ENCODE peak calls at places on chromosomes 3 and 15, in six cellular contexts. I is choroid plexus epithelial cell, Y is astrocyte of the spinal cord, U is GM12878, W is right atrium auricular region, S is fibroblast of the aortic adventitia. O is an unnamed sample.
A peak's percentile ranks its signal among the peaks of the same experiment; 100 is the strongest.

GRCh38 chr3:30768703-30769550 is 125.5 kb downstream of the GADL1 start:
- DNase-seq in I (peak; percentile 79), Y (peak; percentile 70), U (no peak), W (peak; percentile 77), S (peak; percentile 74), O (peak; percentile 30)

GRCh38 chr15:62455441-62455921 is 290.4 kb upstream of the C2CD4B start:
- DNase-seq in I (peak; percentile 29), Y (peak; percentile 38), U (no peak), W (no peak), S (no peak), O (no peak)

GRCh38 chr15:57692709-57693108 is 13.8 kb upstream of the POLR2M start:
- DNase-seq in I (peak; percentile 73), Y (peak; percentile 63), U (no peak), W (no peak), S (peak; percentile 72), O (no peak)

GRCh38 chr3:53202331-53203015 is 41.5 kb downstream of the PRKCD start:
- DNase-seq in I (no peak), Y (no peak), U (no peak), W (no peak), S (no peak), O (no peak)

GRCh38 chr3:69090021-69090420 is 5.3 kb downstream of the ARL6IP5 start:
- DNase-seq in I (peak; percentile 89), Y (peak; percentile 73), U (no peak), W (no peak), S (peak; percentile 77), O (no peak)

GRCh38 chr3:42518800-42519567 is 16.5 kb downstream of the VIPR1 start:
- DNase-seq in I (no peak), Y (no peak), U (no peak), W (no peak), S (no peak), O (no peak)

GRCh38 chr15:92228830-92229229 is 164.9 kb upstream of the ST8SIA2 start:
- DNase-seq in I (no peak), Y (no peak), U (no peak), W (no peak), S (no peak), O (no peak)

GRCh38 chr3:175731543-175731942 is 872.4 kb downstream of the NAALADL2 start:
- DNase-seq in I (no peak), Y (no peak), U (no peak), W (no peak), S (no peak), O (no peak)

GRCh38 chr15:58572521-58572920 is 140.7 kb downstream of the LIPC start:
- DNase-seq in I (no peak), Y (no peak), U (no peak), W (no peak), S (no peak), O (no peak)

GRCh38 chr3:56916697-56917336 is 115.1 kb upstream of the ARHGEF3 start:
- DNase-seq in I (no peak), Y (no peak), U (no peak), W (no peak), S (no peak), O (no peak)

GRCh38 chr15:66505818-66506217 is 692 bp downstream of the ZWILCH start:
- DNase-seq in I (no peak), Y (no peak), U (no peak), W (no peak), S (no peak), O (no peak)

GRCh38 chr3:8793242-8793641 is 23.8 kb upstream of the OXTR start:
- DNase-seq in I (peak; percentile 48), Y (peak; percentile 70), U (no peak), W (no peak), S (peak; percentile 53), O (no peak)

GRCh38 chr15:45454825-45455224 is 67.7 kb downstream of the SLC30A4 start:
- DNase-seq in I (peak; percentile 99), Y (peak; percentile 97), U (peak; percentile 45), W (no peak), S (peak; percentile 98), O (peak; percentile 84)

GRCh38 chr3:129985113-129985512 is 10.6 kb downstream of the TRH start:
- DNase-seq in I (no peak), Y (no peak), U (no peak), W (no peak), S (no peak), O (no peak)

GRCh38 chr3:129622418-129622872 is 16.0 kb upstream of the PLXND1 start:
- DNase-seq in I (no peak), Y (no peak), U (no peak), W (no peak), S (no peak), O (no peak)

GRCh38 chr3:11096266-11097135 is 57.8 kb upstream of the HRH1 start:
- DNase-seq in I (peak; percentile 86), Y (peak; percentile 96), U (no peak), W (peak; percentile 82), S (peak; percentile 88), O (peak; percentile 63)

GRCh38 chr15:97235285-97235985 is 725.1 kb upstream of the ARRDC4 start:
- DNase-seq in I (peak; percentile 76), Y (peak; percentile 61), U (no peak), W (no peak), S (peak; percentile 40), O (no peak)

GRCh38 chr15:68808770-68809169 is 11.9 kb downstream of the ANP32A start:
- DNase-seq in I (no peak), Y (no peak), U (no peak), W (peak; percentile 44), S (no peak), O (no peak)

GRCh38 chr15:42846647-42847046 is 73.9 kb downstream of the TTBK2 start:
- DNase-seq in I (no peak), Y (no peak), U (no peak), W (no peak), S (no peak), O (no peak)

GRCh38 chr3:51928438-51928837 is 13.3 kb downstream of the RRP9 start:
- DNase-seq in I (no peak), Y (no peak), U (no peak), W (peak; percentile 34), S (no peak), O (no peak)

GRCh38 chr3:122912772-122913538 is 114.6 kb downstream of the SEMA5B start:
- DNase-seq in I (no peak), Y (no peak), U (no peak), W (no peak), S (no peak), O (no peak)

GRCh38 chr3:151843275-151843674 is 29.4 kb downstream of the AADAC start:
- DNase-seq in I (peak; percentile 12), Y (no peak), U (no peak), W (no peak), S (peak; percentile 39), O (no peak)

GRCh38 chr3:16370872-16371740 is 106.1 kb downstream of the OXNAD1 start:
- DNase-seq in I (peak; percentile 22), Y (no peak), U (no peak), W (no peak), S (peak; percentile 43), O (no peak)

GRCh38 chr3:44339990-44340389 is 1.4 kb downstream of the TCAIM start:
- DNase-seq in I (no peak), Y (no peak), U (no peak), W (no peak), S (no peak), O (no peak)

GRCh38 chr3:169041677-169042171 is 621.8 kb downstream of the MECOM start:
- DNase-seq in I (peak; percentile 84), Y (peak; percentile 80), U (no peak), W (no peak), S (peak; percentile 78), O (peak; percentile 35)

GRCh38 chr3:110814170-110815007 is 257.2 kb upstream of the NECTIN3 start:
- DNase-seq in I (peak; percentile 93), Y (peak; percentile 93), U (peak; percentile 7), W (no peak), S (peak; percentile 70), O (peak; percentile 72)

GRCh38 chr3:71121429-71122167 is 461.9 kb downstream of the FOXP1 start:
- DNase-seq in I (no peak), Y (peak; percentile 58), U (no peak), W (no peak), S (no peak), O (no peak)

GRCh38 chr15:36778516-36778915 is 199.1 kb downstream of the CDIN1 start:
- DNase-seq in I (no peak), Y (peak; percentile 22), U (no peak), W (no peak), S (peak; percentile 92), O (peak; percentile 72)

GRCh38 chr15:57384024-57384423 is 7.7 kb downstream of the CGNL1 start:
- DNase-seq in I (no peak), Y (no peak), U (no peak), W (no peak), S (peak; percentile 90), O (no peak)

GRCh38 chr3:101941253-101942039 is 92.1 kb downstream of the NFKBIZ start:
- DNase-seq in I (peak; percentile 76), Y (peak; percentile 64), U (no peak), W (no peak), S (peak; percentile 83), O (no peak)

GRCh38 chr15:101168898-101169297 is 83.0 kb downstream of the CHSY1 start:
- DNase-seq in I (no peak), Y (no peak), U (no peak), W (no peak), S (no peak), O (no peak)
- H3K4me3 ChIP-seq in I (no peak overlapping the region), Y (no peak overlapping the region), U (no peak overlapping the region), W (no peak overlapping the region), S (no peak overlapping the region), O (no peak overlapping the region)

GRCh38 chr3:36957862-36958686 is 13.2 kb upstream of the TRANK1 start:
- DNase-seq in I (peak; percentile 59), Y (peak; percentile 46), U (no peak), W (no peak), S (peak; percentile 72), O (peak; percentile 9)
- H3K4me3 ChIP-seq in I (peak overlapping the region; percentile 25), Y (no peak overlapping the region), U (no peak overlapping the region), W (no peak overlapping the region), S (no peak overlapping the region), O (no peak overlapping the region)

GRCh38 chr15:86063328-86064180 is 16.1 kb upstream of the AGBL1 start:
- DNase-seq in I (no peak), Y (no peak), U (no peak), W (no peak), S (no peak), O (no peak)
- H3K4me3 ChIP-seq in I (no peak overlapping the region), Y (no peak overlapping the region), U (no peak overlapping the region), W (no peak overlapping the region), S (no peak overlapping the region), O (no peak overlapping the region)

GRCh38 chr3:197023998-197024651 is 5.5 kb downstream of the MELTF start:
- DNase-seq in I (no peak), Y (no peak), U (no peak), W (peak; percentile 52), S (no peak), O (no peak)

GRCh38 chr3:197023241-197023997 is 6.2 kb downstream of the MELTF start:
- DNase-seq in I (no peak), Y (no peak), U (peak; percentile 76), W (peak; percentile 54), S (no peak), O (no peak)

GRCh38 chr3:197021231-197021630 is 8.4 kb downstream of the MELTF start:
- DNase-seq in I (no peak), Y (no peak), U (no peak), W (no peak), S (no peak), O (no peak)

GRCh38 chr3:197021729-197022404 is 7.8 kb downstream of the MELTF start:
- DNase-seq in I (no peak), Y (no peak), U (no peak), W (no peak), S (no peak), O (no peak)

GRCh38 chr3:197022405-197023231 is 7.0 kb downstream of the MELTF start:
- DNase-seq in I (no peak), Y (no peak), U (no peak), W (peak; percentile 51), S (no peak), O (no peak)
- H3K4me3 ChIP-seq in I (peak overlapping the region; percentile 8), Y (no peak overlapping the region), U (peak overlapping the region; percentile 24), W (no peak overlapping the region), S (no peak overlapping the region), O (no peak overlapping the region)

O was measured in HFF-Myc.